ENCODE peak calls at places on chromosomes 7 and 10, in seven cellular contexts. Q, X, F, C, W, E and N are unnamed samples.

GRCh38 chr7:39811161-39811614 is 138.9 kb upstream of the CDK13 start:
- DNase-seq in Q (peak), X (peak), F (no peak), C (peak), W (no peak), E (no peak), N (no peak)

GRCh38 chr7:43516581-43517342 is 66.1 kb upstream of the STK17A start:
- DNase-seq in Q (no peak), X (peak), F (no peak), C (no peak), W (no peak), E (peak), N (no peak)

GRCh38 chr10:62083868-62084267 is 182.4 kb downstream of the ARID5B start:
- DNase-seq in Q (peak), X (peak), F (peak), C (peak), W (peak), E (peak), N (no peak)

GRCh38 chr10:3757250-3757637 is 27.8 kb downstream of the KLF6 start:
- DNase-seq in Q (no peak), X (no peak), F (no peak), C (no peak), W (no peak), E (no peak), N (no peak)

GRCh38 chr7:44884553-44885393 is 557 bp downstream of the PURB start:
- DNase-seq in Q (peak), X (peak), F (no peak), C (peak), W (peak), E (peak), N (no peak)

GRCh38 chr7:44309271-44310091 is 15.9 kb downstream of the CAMK2B start:
- DNase-seq in Q (peak), X (peak), F (no peak), C (peak), W (peak), E (no peak), N (no peak)

GRCh38 chr7:121521681-121522405 is 125.7 kb upstream of the FAM3C start:
- DNase-seq in Q (no peak), X (peak), F (no peak), C (no peak), W (no peak), E (no peak), N (no peak)

GRCh38 chr10:130046591-130046990 is 64.0 kb downstream of the C10orf143 start:
- DNase-seq in Q (no peak), X (no peak), F (no peak), C (no peak), W (no peak), E (no peak), N (no peak)

GRCh38 chr7:157829491-157829890 is 492.7 kb downstream of the DNAJB6 start:
- DNase-seq in Q (no peak), X (no peak), F (no peak), C (no peak), W (no peak), E (no peak), N (no peak)

GRCh38 chr7:29230871-29231345 is 36.3 kb downstream of the CHN2 start:
- DNase-seq in Q (no peak), X (no peak), F (no peak), C (no peak), W (no peak), E (no peak), N (no peak)

GRCh38 chr7:43559171-43559938 is 23.6 kb upstream of the STK17A start:
- DNase-seq in Q (no peak), X (no peak), F (no peak), C (no peak), W (no peak), E (no peak), N (no peak)

GRCh38 chr7:42932861-42933591 is 850 bp downstream of the MRPL32 start:
- DNase-seq in Q (peak), X (peak), F (no peak), C (no peak), W (no peak), E (no peak), N (no peak)

GRCh38 chr7:55438085-55438764 is 73.1 kb downstream of the LANCL2 start:
- DNase-seq in Q (no peak), X (no peak), F (no peak), C (no peak), W (no peak), E (no peak), N (no peak)

GRCh38 chr7:104922187-104923009 is 91.6 kb upstream of the KMT2E start:
- DNase-seq in Q (peak), X (peak), F (peak), C (peak), W (no peak), E (peak), N (no peak)

GRCh38 chr7:14836571-14837189 is 65.9 kb downstream of the DGKB start:
- DNase-seq in Q (peak), X (peak), F (peak), C (peak), W (peak), E (peak), N (no peak)

GRCh38 chr10:73439605-73440298 is 6.4 kb upstream of the MSS51 start:
- DNase-seq in Q (peak), X (peak), F (peak), C (peak), W (no peak), E (peak), N (no peak)

GRCh38 chr7:77409739-77410545 is 6.2 kb downstream of the GSAP start:
- DNase-seq in Q (peak), X (peak), F (peak), C (peak), W (no peak), E (peak), N (no peak)

GRCh38 chr10:707861-708260 is 18.4 kb upstream of the DIP2C start:
- DNase-seq in Q (no peak), X (no peak), F (no peak), C (no peak), W (no peak), E (no peak), N (no peak)

GRCh38 chr7:11373546-11374142 is 400.0 kb downstream of the PHF14 start:
- DNase-seq in Q (peak), X (peak), F (no peak), C (no peak), W (no peak), E (no peak), N (no peak)

GRCh38 chr7:152411389-152411788 is 24.4 kb downstream of the KMT2C start:
- DNase-seq in Q (no peak), X (peak), F (no peak), C (no peak), W (no peak), E (no peak), N (no peak)

GRCh38 chr10:129849853-129850252 is 114.2 kb downstream of the EBF3 start:
- DNase-seq in Q (no peak), X (no peak), F (no peak), C (no peak), W (no peak), E (no peak), N (no peak)

GRCh38 chr10:103734731-103735130 is 120.6 kb downstream of the SH3PXD2A start:
- DNase-seq in Q (no peak), X (no peak), F (no peak), C (no peak), W (no peak), E (no peak), N (no peak)

GRCh38 chr10:13803566-13804554 is 217.1 kb downstream of the PRPF18 start:
- DNase-seq in Q (peak), X (peak), F (no peak), C (no peak), W (no peak), E (no peak), N (no peak)

GRCh38 chr7:22698762-22699161 is 28.2 kb upstream of the IL6 start:
- DNase-seq in Q (no peak), X (no peak), F (no peak), C (no peak), W (no peak), E (no peak), N (no peak)

GRCh38 chr7:47443049-47443448 is 138.9 kb downstream of the TNS3 start:
- DNase-seq in Q (no peak), X (no peak), F (no peak), C (no peak), W (no peak), E (no peak), N (no peak)

GRCh38 chr7:79620291-79620690 is 166.8 kb upstream of the MAGI2 start:
- DNase-seq in Q (no peak), X (no peak), F (no peak), C (no peak), W (no peak), E (no peak), N (no peak)

GRCh38 chr7:45677311-45677900 is 103.2 kb downstream of the ADCY1 start:
- DNase-seq in Q (no peak), X (no peak), F (no peak), C (no peak), W (no peak), E (no peak), N (no peak)

GRCh38 chr7:77409005-77409738 is 7.0 kb downstream of the GSAP start:
- DNase-seq in Q (peak), X (peak), F (no peak), C (no peak), W (no peak), E (peak), N (no peak)

GRCh38 chr10:104582604-104582951 is 58.5 kb upstream of the SORCS3 start:
- DNase-seq in Q (no peak), X (no peak), F (no peak), C (no peak), W (no peak), E (no peak), N (no peak)

GRCh38 chr7:30032310-30033125 is 4.3 kb downstream of the PLEKHA8 start:
- DNase-seq in Q (peak), X (peak), F (peak), C (peak), W (no peak), E (no peak), N (no peak)

GRCh38 chr7:50621932-50622587 is 56.9 kb upstream of the DDC start:
- DNase-seq in Q (no peak), X (no peak), F (no peak), C (no peak), W (no peak), E (no peak), N (no peak)

GRCh38 chr10:59907918-59908807 is 1.8 kb upstream of the CCDC6 start:
- DNase-seq in Q (peak), X (peak), F (peak), C (peak), W (peak), E (peak), N (no peak)

GRCh38 chr7:150368098-150368883 is at the start of gene REPIN1:
- DNase-seq in Q (peak), X (peak), F (peak), C (peak), W (peak), E (peak), N (peak)

GRCh38 chr10:97714401-97715258 is 1.1 kb downstream of the MARVELD1 start:
- DNase-seq in Q (peak), X (peak), F (no peak), C (peak), W (no peak), E (peak), N (peak)

GRCh38 chr10:11091517-11092102 is 73.9 kb downstream of the CELF2 start:
- DNase-seq in Q (no peak), X (no peak), F (no peak), C (no peak), W (no peak), E (no peak), N (no peak)

GRCh38 chr10:42551582-42552187 is 86.7 kb downstream of the ZNF33B start:
- DNase-seq in Q (peak), X (peak), F (no peak), C (no peak), W (no peak), E (peak), N (no peak)

GRCh38 chr7:73717991-73718405 is 1.5 kb downstream of the STX1A start:
- DNase-seq in Q (peak), X (peak), F (no peak), C (peak), W (peak), E (peak), N (peak)

GRCh38 chr10:102119417-102120141 is 589 bp downstream of the LDB1 start:
- DNase-seq in Q (peak), X (peak), F (peak), C (peak), W (no peak), E (peak), N (no peak)

GRCh38 chr10:4868357-4868657 is 42.3 kb downstream of the AKR1E2 start:
- DNase-seq in Q (peak), X (no peak), F (no peak), C (no peak), W (no peak), E (no peak), N (no peak)

GRCh38 chr10:111430070-111430469 is 353.2 kb downstream of the ADRA2A start:
- DNase-seq in Q (no peak), X (no peak), F (no peak), C (no peak), W (no peak), E (no peak), N (no peak)

GRCh38 chr7:1707756-1708611 is 37.9 kb downstream of the ELFN1 start:
- DNase-seq in Q (no peak), X (no peak), F (no peak), C (no peak), W (no peak), E (no peak), N (no peak)
- TF ChIP-seq CTCF in Q (peak), X (peak), F (no peak), C (peak), W (peak), E (peak), N (no peak)

GRCh38 chr7:2604608-2605174 is 27.1 kb upstream of the TTYH3 start:
- DNase-seq in Q (no peak), X (no peak), F (no peak), C (no peak), W (no peak), E (no peak), N (no peak)
- TF ChIP-seq CTCF in Q (no peak), X (no peak), F (no peak), C (no peak), W (no peak), E (no peak), N (no peak)

DNA sequence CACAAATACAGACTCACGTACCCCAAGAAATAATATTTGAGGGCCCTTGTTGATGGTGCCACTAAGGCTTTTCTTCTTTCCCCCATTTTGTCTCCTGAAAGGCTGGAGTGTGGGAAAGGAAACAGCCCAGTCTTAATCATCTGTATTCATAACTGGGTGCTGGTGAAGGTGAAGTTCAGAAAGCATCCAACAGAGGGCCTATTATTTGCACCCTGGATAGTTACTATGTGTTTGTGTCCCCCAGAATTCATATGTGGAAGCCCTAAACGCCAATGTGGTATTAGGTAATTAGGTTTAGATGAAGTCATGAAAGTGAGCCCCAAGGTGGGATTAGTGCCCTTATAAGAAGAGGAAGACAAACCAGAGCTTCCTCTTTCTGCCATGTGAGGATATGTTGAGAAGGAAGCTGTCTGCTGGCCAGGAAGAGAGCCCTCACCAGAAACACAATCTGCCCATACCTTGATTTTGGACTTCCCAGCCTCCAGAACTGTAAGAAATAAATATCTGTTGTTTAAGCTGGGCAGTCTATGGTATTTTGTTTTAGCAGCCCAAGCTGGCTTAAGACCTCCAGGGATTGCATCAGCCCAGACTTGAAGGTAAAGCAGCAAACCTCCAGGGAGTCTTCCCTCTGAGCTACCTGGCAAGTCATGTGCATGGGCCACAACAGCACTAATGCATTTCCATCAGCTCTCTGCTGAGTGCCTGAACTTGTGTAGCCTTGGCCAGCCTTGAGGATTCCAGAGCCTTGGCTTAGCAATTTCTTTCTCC is 90.0 kb upstream of the ADRB1 start:
- DNase-seq in Q (no peak), X (no peak), F (no peak), C (no peak), W (no peak), E (no peak), N (no peak)
- TF ChIP-seq CTCF in Q (peak), X (peak), F (no peak), C (peak), W (no peak), E (peak), N (no peak)

GRCh38 chr10:100993986-100994708 is 5.5 kb upstream of the LZTS2 start:
- DNase-seq in Q (peak), X (peak), F (no peak), C (peak), W (no peak), E (peak), N (no peak)
- TF ChIP-seq CTCF in Q (peak), X (peak), F (peak), C (peak), W (peak), E (peak), N (peak)

GRCh38 chr10:81843042-81843441 is 32.0 kb upstream of the NRG3 start:
- DNase-seq in Q (no peak), X (peak), F (no peak), C (no peak), W (peak), E (no peak), N (no peak)

DNA sequence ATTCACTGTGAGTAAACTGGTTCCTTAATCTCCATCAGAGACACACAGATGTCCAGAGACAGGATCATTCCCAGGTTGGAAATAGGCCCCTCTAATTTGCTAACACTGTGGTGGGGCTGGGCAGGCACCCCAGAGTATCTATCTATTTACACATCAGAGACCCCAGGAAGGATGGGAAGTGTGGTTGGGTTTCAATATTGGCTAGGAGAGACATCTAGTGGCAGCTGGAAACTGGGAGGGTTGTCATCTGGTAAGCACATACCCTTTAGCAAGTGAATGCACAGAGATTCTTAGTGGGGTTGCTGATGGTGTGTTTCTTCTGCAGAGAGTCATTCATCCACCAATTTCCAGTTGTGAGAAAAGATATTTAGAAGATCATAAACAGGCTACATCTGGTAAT is 36.0 kb upstream of the NRG3 start:
- DNase-seq in Q (no peak), X (peak), F (no peak), C (no peak), W (peak), E (peak), N (no peak)
- TF ChIP-seq CTCF in Q (no peak), X (peak), F (no peak), C (no peak), W (peak), E (peak), N (peak)

DNA sequence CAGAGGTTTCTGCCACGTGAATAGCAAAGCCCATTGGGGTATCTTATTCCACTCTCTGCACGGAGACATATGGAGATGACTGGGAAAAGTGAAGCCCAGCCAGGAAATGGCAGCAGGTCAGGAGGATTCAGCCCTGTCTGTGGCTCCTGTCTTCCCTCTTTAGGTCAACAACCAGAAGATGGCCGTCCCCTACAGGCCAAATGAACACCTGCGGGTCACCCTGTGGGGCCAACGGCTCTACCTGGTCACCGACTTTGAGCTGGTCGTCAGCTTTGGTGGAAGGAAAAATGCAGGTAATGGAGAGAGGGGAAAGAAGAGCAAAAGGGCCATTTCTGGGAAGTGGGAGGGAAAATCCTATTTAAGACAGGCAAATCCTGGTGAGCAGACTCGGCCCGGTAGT is 38.3 kb downstream of the EPHB4 start:
- DNase-seq in Q (no peak), X (no peak), F (no peak), C (no peak), W (no peak), E (no peak), N (no peak)
- TF ChIP-seq CTCF in Q (no peak), X (peak), F (peak), C (peak), W (no peak), E (peak), N (no peak)

GRCh38 chr10:43689618-43689954 is 40.9 kb upstream of the ZNF32 start:
- DNase-seq in Q (no peak), X (peak), F (no peak), C (no peak), W (peak), E (peak), N (peak)

GRCh38 chr10:43689955-43690771 is 41.5 kb upstream of the ZNF32 start:
- DNase-seq in Q (peak), X (peak), F (peak), C (peak), W (peak), E (peak), N (peak)

GRCh38 chr10:43693602-43694001 is 44.9 kb upstream of the ZNF32 start:
- DNase-seq in Q (no peak), X (peak), F (peak), C (no peak), W (no peak), E (peak), N (no peak)

GRCh38 chr10:43692051-43692825 is 43.6 kb upstream of the ZNF32 start:
- DNase-seq in Q (peak), X (peak), F (no peak), C (no peak), W (no peak), E (no peak), N (no peak)

DNA sequence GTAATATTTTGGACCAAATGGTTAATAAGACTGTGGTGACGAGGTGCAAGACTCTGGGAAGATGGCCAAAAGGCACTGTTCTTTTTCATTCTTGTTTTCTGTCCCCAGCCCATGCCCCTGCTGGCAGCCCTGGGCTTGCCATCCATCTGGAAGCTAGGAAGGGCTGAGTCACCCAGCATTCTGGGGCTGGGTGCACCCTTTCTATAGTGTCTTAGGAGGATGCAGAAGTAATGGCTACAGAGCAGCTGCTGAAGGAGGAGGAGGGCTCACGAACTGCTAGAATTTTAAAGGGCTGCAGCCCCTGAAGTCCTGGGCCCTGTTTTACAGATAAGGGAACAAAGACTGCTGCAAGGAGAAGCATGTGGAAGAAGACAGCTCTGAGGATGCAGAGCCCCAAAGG is 42.8 kb upstream of the ZNF32 start:
- DNase-seq in Q (peak), X (no peak), F (no peak), C (peak), W (no peak), E (no peak), N (no peak)
- TF ChIP-seq CTCF in Q (no peak), X (no peak), F (peak), C (peak), W (no peak), E (peak), N (no peak)

GRCh38 chr7:129740574-129740973 is 129.1 kb downstream of the NRF1 start:
- DNase-seq in Q (no peak), X (no peak), F (no peak), C (no peak), W (no peak), E (no peak), N (no peak)
- TF ChIP-seq CTCF in Q (no peak), X (no peak), F (no peak), C (no peak), W (no peak), E (no peak), N (no peak)